ENCODE peak calls at places on chromosome 6, in nine cellular contexts. Y, J, P, S, O, A, R, X and T are unnamed samples.
A peak's percentile ranks its signal among the peaks of the same experiment; 100 is the strongest.

GRCh38 chr6:117459447-117459944 is 23.0 kb upstream of the DCBLD1 start:
- DNase-seq in Y (no peak), J (no peak), P (no peak), S (no peak), O (no peak), A (no peak), R (no peak), X (no peak), T (no peak)

GRCh38 chr6:162014069-162014811 is 713.3 kb downstream of the PRKN start:
- DNase-seq in Y (no peak), J (no peak), P (no peak), S (no peak), O (no peak), A (no peak), R (no peak), X (no peak), T (no peak)

GRCh38 chr6:12047792-12048432 is 35.8 kb downstream of the HIVEP1 start:
- DNase-seq in Y (no peak), J (no peak), P (no peak), S (no peak), O (no peak), A (no peak), R (no peak), X (no peak), T (no peak)

GRCh38 chr6:166501246-166501645 is 85.2 kb downstream of the RAMACL start:
- DNase-seq in Y (no peak), J (no peak), P (no peak), S (no peak), O (no peak), A (no peak), R (no peak), X (no peak), T (no peak)

GRCh38 chr6:153208706-153209105 is 77.6 kb upstream of the RGS17 start:
- DNase-seq in Y (no peak), J (no peak), P (no peak), S (no peak), O (no peak), A (no peak), R (no peak), X (no peak), T (no peak)

GRCh38 chr6:23311211-23311610 is 741.8 kb downstream of the HDGFL1 start:
- DNase-seq in Y (no peak), J (no peak), P (no peak), S (no peak), O (no peak), A (no peak), R (no peak), X (no peak), T (no peak)

GRCh38 chr6:1179571-1180459 is 132.1 kb upstream of the FOXQ1 start:
- DNase-seq in Y (no peak), J (no peak), P (no peak), S (no peak), O (no peak), A (no peak), R (no peak), X (no peak), T (no peak)

GRCh38 chr6:43846556-43846955 is 76.5 kb downstream of the VEGFA start:
- DNase-seq in Y (no peak), J (no peak), P (no peak), S (no peak), O (no peak), A (no peak), R (no peak), X (no peak), T (no peak)

GRCh38 chr6:33691456-33692077 is 19.9 kb downstream of the UQCC2 start:
- DNase-seq in Y (no peak), J (no peak), P (no peak), S (no peak), O (no peak), A (no peak), R (no peak), X (no peak), T (no peak)

GRCh38 chr6:133198725-133199124 is 42.4 kb upstream of the EYA4 start:
- DNase-seq in Y (no peak), J (no peak), P (no peak), S (no peak), O (no peak), A (no peak), R (no peak), X (no peak), T (no peak)

GRCh38 chr6:129517288-129517687 is 192.7 kb downstream of the ARHGAP18 start:
- DNase-seq in Y (no peak), J (no peak), P (no peak), S (no peak), O (no peak), A (no peak), R (no peak), X (no peak), T (no peak)

GRCh38 chr6:2450546-2450945 is 205.1 kb upstream of the GMDS start:
- DNase-seq in Y (no peak), J (peak; percentile 49), P (peak; percentile 87), S (peak; percentile 75), O (no peak), A (no peak), R (no peak), X (peak; percentile 26), T (no peak)

GRCh38 chr6:142551145-142551811 is 249.5 kb downstream of the ADGRG6 start:
- DNase-seq in Y (no peak), J (no peak), P (no peak), S (no peak), O (no peak), A (no peak), R (no peak), X (no peak), T (no peak)

GRCh38 chr6:37972994-37973757 is 153.6 kb downstream of the ZFAND3 start:
- DNase-seq in Y (no peak), J (no peak), P (no peak), S (no peak), O (no peak), A (no peak), R (no peak), X (no peak), T (no peak)

GRCh38 chr6:25830461-25830860 is 1.4 kb downstream of the SLC17A1 start:
- DNase-seq in Y (no peak), J (no peak), P (no peak), S (no peak), O (no peak), A (no peak), R (no peak), X (no peak), T (no peak)

GRCh38 chr6:149423946-149424440 is 23.9 kb downstream of the SUMO4 start:
- DNase-seq in Y (no peak), J (no peak), P (no peak), S (no peak), O (no peak), A (no peak), R (no peak), X (no peak), T (no peak)

GRCh38 chr6:69867075-69867911 is 937 bp downstream of the COL19A1 start:
- DNase-seq in Y (peak; percentile 81), J (peak; percentile 79), P (peak; percentile 37), S (peak; percentile 75), O (peak; percentile 12), A (peak; percentile 45), R (peak; percentile 42), X (peak; percentile 51), T (no peak)

GRCh38 chr6:37311666-37312473 is 41.9 kb upstream of the RNF8 start:
- DNase-seq in Y (no peak), J (no peak), P (no peak), S (no peak), O (no peak), A (no peak), R (no peak), X (no peak), T (no peak)

GRCh38 chr6:50087231-50087954 is 37.7 kb upstream of the DEFB112 start:
- DNase-seq in Y (no peak), J (no peak), P (no peak), S (no peak), O (no peak), A (no peak), R (no peak), X (no peak), T (no peak)

GRCh38 chr6:111265842-111266241 is 178.5 kb downstream of the SLC16A10 start:
- DNase-seq in Y (no peak), J (no peak), P (no peak), S (no peak), O (no peak), A (no peak), R (no peak), X (no peak), T (no peak)

GRCh38 chr6:156279306-156279969 is 497.7 kb upstream of the ARID1B start:
- DNase-seq in Y (no peak), J (no peak), P (no peak), S (no peak), O (no peak), A (no peak), R (no peak), X (no peak), T (no peak)

GRCh38 chr6:29489286-29489685 is 1.5 kb upstream of the MAS1L start:
- DNase-seq in Y (no peak), J (no peak), P (no peak), S (no peak), O (no peak), A (no peak), R (no peak), X (no peak), T (no peak)

GRCh38 chr6:112780498-112781096 is 433.5 kb downstream of the RFPL4B start:
- DNase-seq in Y (peak; percentile 23), J (peak; percentile 78), P (peak; percentile 77), S (peak; percentile 87), O (peak; percentile 60), A (no peak), R (no peak), X (peak; percentile 61), T (no peak)

GRCh38 chr6:37521674-37522073 is 22.0 kb upstream of the CCDC167 start:
- DNase-seq in Y (no peak), J (no peak), P (no peak), S (no peak), O (no peak), A (no peak), R (no peak), X (no peak), T (no peak)

GRCh38 chr6:170208171-170208601 is 82.7 kb downstream of the DLL1 start:
- DNase-seq in Y (no peak), J (peak; percentile 22), P (peak; percentile 4), S (peak; percentile 49), O (no peak), A (no peak), R (no peak), X (no peak), T (no peak)